ENCODE peak calls at places on chromosomes 7 and 10, in nine cellular contexts. U, S, M, D, Z, E, W, J and B are unnamed samples.

GRCh38 chr7:128861957-128862570 is 592 bp upstream of the ATP6V1F start:
- DNase-seq in U (no peak), S (no peak), M (no peak), D (no peak), Z (no peak), E (no peak), W (no peak), J (no peak), B (no peak)

GRCh38 chr7:159017741-159018140 is 126.9 kb downstream of the VIPR2 start:
- DNase-seq in U (no peak), S (no peak), M (no peak), D (no peak), Z (no peak), E (no peak), W (no peak), J (no peak), B (no peak)

GRCh38 chr7:45414226-45414625 is 159.9 kb upstream of the ADCY1 start:
- DNase-seq in U (no peak), S (no peak), M (no peak), D (no peak), Z (no peak), E (no peak), W (no peak), J (no peak), B (no peak)

GRCh38 chr7:117587931-117588330 is 108.1 kb downstream of the CFTR start:
- DNase-seq in U (no peak), S (no peak), M (no peak), D (no peak), Z (no peak), E (no peak), W (no peak), J (no peak), B (no peak)

GRCh38 chr7:130268463-130269317 is 2.0 kb downstream of the CPA2 start:
- DNase-seq in U (peak; percentile 22), S (no peak), M (no peak), D (no peak), Z (no peak), E (no peak), W (no peak), J (no peak), B (no peak)

GRCh38 chr10:98326621-98327027 is 58.6 kb upstream of the LOXL4 start:
- DNase-seq in U (no peak), S (no peak), M (no peak), D (no peak), Z (no peak), E (no peak), W (no peak), J (peak; percentile 11), B (peak; percentile 46)

GRCh38 chr10:74333174-74333573 is 182.2 kb downstream of the ADK start:
- DNase-seq in U (no peak), S (no peak), M (no peak), D (no peak), Z (no peak), E (no peak), W (no peak), J (no peak), B (no peak)

GRCh38 chr10:131860806-131861440 is 39.9 kb upstream of the PPP2R2D start:
- DNase-seq in U (no peak), S (no peak), M (no peak), D (no peak), Z (no peak), E (no peak), W (no peak), J (no peak), B (no peak)